ENCODE peak calls at places on chromosome 10, in four cellular contexts. Q is CD8-positive, alpha-beta T cell; N is tibial artery; V is IMR-90. J is an unnamed sample.

GRCh38 chr10:131203456-131204357 is 107.8 kb downstream of the TCERG1L start:
- DNase-seq in Q (no peak), N (peak; percentile 42), V (no peak), J (no peak)

GRCh38 chr10:13961096-13961495 is 369.6 kb downstream of the FRMD4A start:
- DNase-seq in Q (no peak), N (no peak), V (peak; percentile 98), J (no peak)

GRCh38 chr10:57897611-57898010 is 370.1 kb downstream of the IPMK start:
- DNase-seq in Q (no peak), N (no peak), V (no peak), J (no peak)

GRCh38 chr10:61343781-61344180 is 109.4 kb downstream of the TMEM26 start:
- DNase-seq in Q (no peak), N (no peak), V (no peak), J (no peak)

GRCh38 chr10:33334839-33335549 is 527 bp upstream of the NRP1 start:
- DNase-seq in Q (peak; percentile 13), N (peak; percentile 88), V (peak; percentile 87), J (peak; percentile 57)

GRCh38 chr10:5393529-5393928 is 11.1 kb downstream of the TUBAL3 start:
- DNase-seq in Q (no peak), N (no peak), V (no peak), J (no peak)

GRCh38 chr10:30812018-30812851 is 182.7 kb upstream of the LYZL2 start:
- DNase-seq in Q (no peak), N (peak; percentile 73), V (peak; percentile 95), J (no peak)

GRCh38 chr10:116567335-116567734 is 21.6 kb downstream of the PNLIP start:
- DNase-seq in Q (no peak), N (no peak), V (no peak), J (no peak)

GRCh38 chr10:3775671-3776551 is 9.1 kb downstream of the KLF6 start:
- DNase-seq in Q (peak; percentile 23), N (no peak), V (peak; percentile 67), J (no peak)

GRCh38 chr10:70935631-70936030 is 47.3 kb upstream of the PCBD1 start:
- DNase-seq in Q (no peak), N (no peak), V (no peak), J (no peak)

GRCh38 chr10:100872034-100872791 is 40.5 kb upstream of the SLF2 start:
- DNase-seq in Q (peak; percentile 55), N (no peak), V (peak; percentile 77), J (peak; percentile 88)

GRCh38 chr10:72073677-72074412 is 14.5 kb downstream of the SPOCK2 start:
- DNase-seq in Q (peak; percentile 4), N (no peak), V (no peak), J (no peak)

GRCh38 chr10:114526497-114527238 is 122.4 kb upstream of the AFAP1L2 start:
- DNase-seq in Q (peak; percentile 89), N (peak; percentile 83), V (peak; percentile 65), J (peak; percentile 83)

GRCh38 chr10:48444861-48445841 is 138.7 kb downstream of the MAPK8 start:
- DNase-seq in Q (no peak), N (peak; percentile 56), V (no peak), J (peak; percentile 12)

GRCh38 chr10:112687647-112688046 is 240.6 kb downstream of the VTI1A start:
- DNase-seq in Q (no peak), N (no peak), V (peak; percentile 64), J (no peak)

DNA sequence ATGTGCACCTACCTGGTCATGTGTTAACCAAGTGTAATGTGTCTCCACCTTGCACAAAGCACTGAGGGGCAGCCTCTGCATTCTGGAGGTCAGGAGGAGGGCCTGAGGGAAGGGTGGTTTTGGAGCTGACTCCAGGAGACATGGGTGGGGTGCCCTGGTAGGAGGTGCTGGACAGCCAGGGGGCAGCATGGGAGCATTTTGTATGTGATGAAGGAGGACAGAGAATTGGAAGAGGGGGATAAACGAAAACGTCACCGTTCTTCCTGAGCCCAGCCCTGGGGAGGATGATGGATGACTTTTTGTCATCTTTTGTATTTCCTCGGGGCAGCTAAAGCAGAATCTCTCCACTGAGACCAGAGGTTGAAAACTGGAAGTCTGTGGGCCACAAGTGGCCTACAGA is 242.3 kb downstream of the VTI1A start:
- DNase-seq in Q (no peak), N (peak; percentile 66), V (peak; percentile 5), J (no peak)
- TF ChIP-seq CTCF in Q (no peak), N (peak; percentile 40), V (peak; percentile 32), J (peak; percentile 10)

GRCh38 chr10:8052970-8053445 is 1.5 kb upstream of the GATA3 start:
- DNase-seq in Q (no peak), N (no peak), V (no peak), J (no peak)
- TF ChIP-seq CTCF in Q (peak; percentile 49), N (peak; percentile 47), V (no peak), J (no peak)

GRCh38 chr10:86585037-86585725 is 63.6 kb upstream of the WAPL start:
- DNase-seq in Q (peak; percentile 75), N (peak; percentile 83), V (peak; percentile 48), J (peak; percentile 83)
- TF ChIP-seq CTCF in Q (peak; percentile 93), N (peak; percentile 93), V (peak; percentile 93), J (peak; percentile 95)

GRCh38 chr10:77346031-77346430 is 291.6 kb downstream of the KCNMA1 start:
- DNase-seq in Q (no peak), N (no peak), V (no peak), J (no peak)
- TF ChIP-seq CTCF in Q (no peak), N (no peak), V (no peak), J (no peak)

GRCh38 chr10:96025566-96025965 is 17.8 kb upstream of the CCNJ start:
- DNase-seq in Q (no peak), N (no peak), V (peak; percentile 6), J (no peak)

GRCh38 chr10:96017227-96017687 is 26.1 kb upstream of the CCNJ start:
- DNase-seq in Q (peak; percentile 36), N (no peak), V (peak; percentile 54), J (peak; percentile 45)

GRCh38 chr10:96022739-96023138 is 20.6 kb upstream of the CCNJ start:
- DNase-seq in Q (no peak), N (no peak), V (no peak), J (no peak)

GRCh38 chr10:96023168-96023567 is 20.2 kb upstream of the CCNJ start:
- DNase-seq in Q (no peak), N (no peak), V (no peak), J (no peak)

GRCh38 chr10:96021332-96021731 is 22.1 kb upstream of the CCNJ start:
- DNase-seq in Q (no peak), N (no peak), V (no peak), J (no peak)
- TF ChIP-seq CTCF in Q (no peak), N (no peak), V (no peak), J (no peak)